ENCODE peak calls at places on chromosomes 12 and 14, in six cellular contexts. F is left ventricle myocardium inferior; S is iPS DF 6.9; W is CD8-positive, alpha-beta memory T cell; D is brain microvascular endothelial cell; A is bronchial epithelial cell. J is an unnamed sample.

GRCh38 chr14:80356413-80356812 is 145.1 kb upstream of the DIO2 start:
- DNase-seq in F (no peak), S (no peak), W (no peak), D (peak), A (no peak), J (peak)

GRCh38 chr12:5264006-5264405 is 167.9 kb upstream of the NTF3 start:
- DNase-seq in F (no peak), S (no peak), W (no peak), D (no peak), A (no peak), J (no peak)

GRCh38 chr14:90597961-90598360 is 201.1 kb downstream of the CALM1 start:
- DNase-seq in F (no peak), S (no peak), W (no peak), D (no peak), A (no peak), J (no peak)

GRCh38 chr14:96256420-96256819 is 410 bp downstream of the BDKRB1 start:
- DNase-seq in F (no peak), S (no peak), W (no peak), D (no peak), A (peak), J (peak)

GRCh38 chr14:105139212-105139825 is 29.3 kb downstream of the JAG2 start:
- DNase-seq in F (no peak), S (no peak), W (no peak), D (no peak), A (no peak), J (no peak)

GRCh38 chr12:1583421-1584078 is 10.8 kb downstream of the FBXL14 start:
- DNase-seq in F (no peak), S (no peak), W (peak), D (peak), A (peak), J (peak)

GRCh38 chr14:47917344-47917954 is 242.0 kb upstream of the MDGA2 start:
- DNase-seq in F (no peak), S (peak), W (no peak), D (peak), A (peak), J (peak)

GRCh38 chr14:75432406-75432805 is 4.6 kb downstream of the JDP2 start:
- DNase-seq in F (no peak), S (no peak), W (no peak), D (no peak), A (no peak), J (no peak)

GRCh38 chr14:96285667-96286066 is 29.7 kb downstream of the BDKRB1 start:
- DNase-seq in F (peak), S (no peak), W (no peak), D (no peak), A (no peak), J (no peak)

GRCh38 chr12:9718968-9719367 is 13.9 kb downstream of the CLECL1 start:
- DNase-seq in F (no peak), S (no peak), W (no peak), D (no peak), A (no peak), J (no peak)

GRCh38 chr14:89504602-89505320 is 87.7 kb upstream of the FOXN3 start:
- DNase-seq in F (no peak), S (no peak), W (no peak), D (peak), A (no peak), J (peak)

GRCh38 chr12:100450726-100451125 is 22.9 kb upstream of the NR1H4 start:
- DNase-seq in F (no peak), S (no peak), W (no peak), D (no peak), A (peak), J (no peak)

GRCh38 chr14:81187832-81188522 is 32.8 kb downstream of the GTF2A1 start:
- DNase-seq in F (no peak), S (no peak), W (no peak), D (no peak), A (no peak), J (no peak)

GRCh38 chr14:74035556-74035955 is 16.4 kb downstream of the BBOF1 start:
- DNase-seq in F (no peak), S (no peak), W (no peak), D (peak), A (peak), J (peak)

GRCh38 chr12:30106204-30106603 is 322.5 kb upstream of the TMTC1 start:
- DNase-seq in F (no peak), S (no peak), W (no peak), D (no peak), A (no peak), J (no peak)

GRCh38 chr12:70989232-70989631 is 68.7 kb upstream of the PTPRR start:
- DNase-seq in F (no peak), S (no peak), W (no peak), D (no peak), A (no peak), J (no peak)

GRCh38 chr14:85308531-85309300 is 221.2 kb upstream of the FLRT2 start:
- DNase-seq in F (no peak), S (no peak), W (no peak), D (peak), A (no peak), J (no peak)

GRCh38 chr12:19410211-19410610 is 29.1 kb upstream of the AEBP2 start:
- DNase-seq in F (no peak), S (no peak), W (no peak), D (no peak), A (no peak), J (no peak)

GRCh38 chr12:56087220-56087619 is 7.3 kb downstream of the ERBB3 start:
- DNase-seq in F (peak), S (no peak), W (no peak), D (no peak), A (peak), J (peak)

GRCh38 chr12:88334271-88334670 is 192.2 kb downstream of the TMTC3 start:
- DNase-seq in F (no peak), S (no peak), W (no peak), D (peak), A (peak), J (no peak)

GRCh38 chr14:75283162-75283883 is 4.7 kb downstream of the FOS start:
- DNase-seq in F (no peak), S (no peak), W (no peak), D (peak), A (peak), J (no peak)

GRCh38 chr12:49636979-49637378 is 13.6 kb downstream of the PRPF40B start:
- DNase-seq in F (no peak), S (peak), W (peak), D (peak), A (peak), J (peak)

GRCh38 chr14:61443481-61443880 is 122.1 kb downstream of the PRKCH start:
- DNase-seq in F (no peak), S (no peak), W (no peak), D (no peak), A (no peak), J (no peak)
- H3K4me3 ChIP-seq in F (no peak), S (no peak), W (no peak), D (no peak), A (no peak), J (no peak)

GRCh38 chr12:121238604-121239334 is 28.8 kb downstream of the P2RX4 start:
- DNase-seq in F (no peak), S (no peak), W (no peak), D (no peak), A (no peak), J (no peak)
- H3K4me3 ChIP-seq in F (no peak), S (no peak), W (peak), D (no peak), A (no peak), J (no peak)

DNA sequence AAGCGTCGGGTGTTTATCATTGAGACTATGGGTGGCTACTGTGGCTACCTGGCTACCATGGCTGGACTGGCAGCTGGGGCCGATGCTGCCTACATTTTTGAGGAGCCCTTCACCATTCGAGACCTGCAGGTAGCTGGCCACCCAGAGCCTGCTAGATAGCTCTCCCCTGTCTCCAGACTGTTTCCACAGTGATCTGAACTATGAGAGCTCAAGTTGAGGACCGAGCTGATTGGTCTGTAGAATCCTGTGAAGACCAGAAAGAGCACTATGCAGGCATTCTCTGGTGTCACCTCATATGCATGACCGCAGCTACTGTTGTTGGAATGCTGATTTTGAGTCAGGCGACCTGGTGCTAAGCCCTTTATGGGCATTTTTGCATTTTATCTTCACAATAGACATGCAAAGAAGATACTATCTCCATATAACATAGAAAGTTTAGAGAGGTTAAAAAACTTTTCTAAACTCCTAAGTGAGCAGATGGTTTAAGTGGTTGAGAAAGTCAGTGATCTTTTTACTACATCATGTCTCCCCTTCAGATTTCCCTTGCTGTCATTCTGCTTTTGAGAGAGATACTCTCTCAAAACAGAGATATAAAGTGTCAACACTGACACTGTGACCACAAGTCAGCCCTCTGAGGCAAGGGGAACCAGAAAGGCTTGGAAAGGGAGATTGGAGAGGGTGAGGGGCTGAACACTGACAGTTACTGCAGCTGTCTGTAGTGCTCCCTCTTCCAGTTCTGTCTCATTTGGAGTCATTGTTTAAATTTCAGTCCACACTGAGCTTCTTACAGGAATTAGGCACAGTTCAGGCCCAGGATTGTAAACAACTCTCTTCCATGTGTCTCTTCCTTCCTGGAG is 14.3 kb downstream of the ASB8 start:
- DNase-seq in F (no peak), S (peak), W (no peak), D (no peak), A (no peak), J (no peak)
- H3K4me3 ChIP-seq in F (no peak), S (no peak), W (no peak), D (no peak), A (no peak), J (no peak)

DNA sequence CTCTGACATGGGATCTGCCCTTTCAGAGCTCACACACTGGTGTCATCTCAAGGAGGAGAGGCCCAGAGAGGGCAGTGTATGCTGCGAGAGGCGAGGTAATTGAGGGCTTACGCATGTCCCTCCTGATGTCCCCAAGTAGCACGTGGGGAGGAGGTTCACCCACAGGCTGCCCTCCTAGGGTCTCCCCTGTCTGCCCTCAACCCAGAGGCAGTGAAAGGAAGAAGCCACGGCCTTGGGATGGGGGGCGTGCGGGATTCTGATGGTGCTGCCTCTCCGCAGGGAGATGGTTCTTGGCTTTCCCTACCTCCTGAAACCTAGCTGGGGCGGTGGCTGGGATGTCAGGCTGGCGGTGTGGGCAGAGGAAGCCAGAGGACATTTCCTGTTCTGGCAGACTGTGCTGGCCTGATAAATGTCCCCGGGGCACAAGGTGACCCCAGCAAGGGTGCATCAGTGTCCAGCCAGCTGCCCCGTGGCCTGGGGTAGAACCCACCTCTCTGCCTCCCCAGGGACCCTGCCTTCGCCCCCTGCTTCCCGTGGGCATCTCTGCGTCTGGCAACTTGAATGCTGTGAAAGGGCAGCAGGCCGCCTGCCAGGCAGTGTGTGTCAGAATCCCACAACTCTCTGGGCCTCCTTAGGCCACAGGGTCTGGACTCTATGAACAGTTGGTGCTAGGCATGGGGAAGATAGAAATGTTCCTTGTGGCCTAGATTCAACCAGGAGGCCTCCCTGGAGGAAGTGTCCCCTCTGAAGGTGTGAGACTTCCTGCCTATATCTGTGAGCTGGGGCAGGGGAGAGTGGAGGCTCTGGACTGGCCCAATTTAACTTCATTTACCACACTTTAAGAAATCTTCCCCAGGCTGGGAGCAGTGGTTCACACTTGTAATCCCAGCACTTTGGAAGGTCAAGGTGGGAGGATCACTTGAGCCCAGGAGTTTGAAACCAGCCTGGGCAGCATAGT is 4.8 kb downstream of the SH2B3 start:
- DNase-seq in F (peak), S (no peak), W (no peak), D (no peak), A (no peak), J (no peak)
- H3K4me3 ChIP-seq in F (peak), S (no peak), W (no peak), D (peak), A (no peak), J (peak)

GRCh38 chr14:43858981-43859380 is 648.1 kb downstream of the FSCB start:
- DNase-seq in F (no peak), S (no peak), W (no peak), D (no peak), A (no peak), J (no peak)
- H3K4me3 ChIP-seq in F (no peak), S (no peak), W (no peak), D (no peak), A (no peak), J (no peak)

GRCh38 chr14:63725786-63726185 is 2.1 kb downstream of the SGPP1 start:
- DNase-seq in F (no peak), S (no peak), W (no peak), D (no peak), A (no peak), J (no peak)
- H3K4me3 ChIP-seq in F (peak), S (no peak), W (peak), D (peak), A (peak), J (peak)

DNA sequence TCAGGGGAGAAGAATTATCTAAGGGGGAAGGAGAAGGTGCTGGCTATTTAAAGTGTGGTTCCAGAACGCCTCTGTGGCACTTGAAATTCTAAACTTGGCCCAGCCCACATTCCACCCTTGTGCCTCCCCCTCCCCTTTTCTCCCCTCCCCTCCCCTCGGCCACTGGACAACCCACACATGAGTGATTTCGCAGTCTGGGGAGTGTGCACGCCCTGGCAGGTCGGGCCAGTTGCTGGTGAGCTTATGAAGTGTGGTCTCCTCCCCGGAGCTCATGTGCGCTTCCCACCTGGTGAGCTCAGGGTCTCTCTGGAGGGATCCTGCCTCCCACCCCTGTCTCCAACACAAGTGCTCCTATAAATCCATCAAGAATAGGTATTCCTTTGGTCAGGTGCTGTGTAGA is at the start of gene SLC6A13:
- DNase-seq in F (no peak), S (no peak), W (no peak), D (no peak), A (peak), J (no peak)
- H3K4me3 ChIP-seq in F (no peak), S (no peak), W (no peak), D (no peak), A (no peak), J (no peak)

GRCh38 chr14:101273091-101273490 is 288.2 kb upstream of the DIO3 start:
- DNase-seq in F (no peak), S (no peak), W (no peak), D (no peak), A (no peak), J (no peak)
- H3K4me3 ChIP-seq in F (no peak), S (no peak), W (no peak), D (no peak), A (no peak), J (no peak)

GRCh38 chr14:59918824-59919581 is 941 bp upstream of the LRRC9 start:
- DNase-seq in F (no peak), S (no peak), W (no peak), D (peak), A (peak), J (no peak)
- H3K4me3 ChIP-seq in F (peak), S (peak), W (no peak), D (peak), A (peak), J (peak)